ENCODE peak calls at places on chromosome 12, in five cellular contexts. One of them, this sample, is unnamed.

GRCh38 chr12:69550951-69551350 is 34.3 kb upstream of the CCT2 start:
- DNase-seq in A549: no peak
- DNase-seq in cardiac fibroblast: no peak
- DNase-seq in heart left ventricle: no peak
- DNase-seq in suprapubic skin: no peak
- DNase-seq in this sample: no peak

GRCh38 chr12:80818878-80819277 is 102.2 kb downstream of the MYF5 start:
- DNase-seq in A549: no peak
- DNase-seq in cardiac fibroblast: no peak
- DNase-seq in heart left ventricle: no peak
- DNase-seq in suprapubic skin: no peak
- DNase-seq in this sample: no peak

GRCh38 chr12:91226-91625 is 24.7 kb downstream of the IQSEC3 start:
- DNase-seq in A549: no peak
- DNase-seq in cardiac fibroblast: no peak
- DNase-seq in heart left ventricle: no peak
- DNase-seq in suprapubic skin: no peak
- DNase-seq in this sample: no peak

GRCh38 chr12:989051-989450 is 2.0 kb upstream of the ERC1 start:
- DNase-seq in A549: no peak
- DNase-seq in cardiac fibroblast: no peak
- DNase-seq in heart left ventricle: no peak
- DNase-seq in suprapubic skin: no peak
- DNase-seq in this sample: no peak

GRCh38 chr12:24380122-24380521 is 430.7 kb upstream of the SOX5 start:
- DNase-seq in A549: no peak
- DNase-seq in cardiac fibroblast: no peak
- DNase-seq in heart left ventricle: no peak
- DNase-seq in suprapubic skin: no peak
- DNase-seq in this sample: no peak

GRCh38 chr12:11732023-11732422 is 82.5 kb downstream of the ETV6 start:
- DNase-seq in A549: no peak
- DNase-seq in cardiac fibroblast: no peak
- DNase-seq in heart left ventricle: no peak
- DNase-seq in suprapubic skin: no peak
- DNase-seq in this sample: no peak

GRCh38 chr12:45231515-45232145 is 15.7 kb downstream of the ANO6 start:
- DNase-seq in A549: no peak
- DNase-seq in cardiac fibroblast: peak
- DNase-seq in heart left ventricle: no peak
- DNase-seq in suprapubic skin: no peak
- DNase-seq in this sample: peak

GRCh38 chr12:112964067-112964670 is 14.2 kb upstream of the OAS2 start:
- DNase-seq in A549: no peak
- DNase-seq in cardiac fibroblast: no peak
- DNase-seq in heart left ventricle: no peak
- DNase-seq in suprapubic skin: no peak
- DNase-seq in this sample: no peak

GRCh38 chr12:75850751-75851462 is 180.7 kb downstream of the PHLDA1 start:
- DNase-seq in A549: peak
- DNase-seq in cardiac fibroblast: peak
- DNase-seq in heart left ventricle: no peak
- DNase-seq in suprapubic skin: no peak
- DNase-seq in this sample: peak

GRCh38 chr12:82415402-82415801 is 57.1 kb downstream of the METTL25 start:
- DNase-seq in A549: no peak
- DNase-seq in cardiac fibroblast: no peak
- DNase-seq in heart left ventricle: no peak
- DNase-seq in suprapubic skin: no peak
- DNase-seq in this sample: no peak

GRCh38 chr12:123801573-123802178 is 39.6 kb downstream of the DNAH10 start:
- DNase-seq in A549: peak
- DNase-seq in cardiac fibroblast: peak
- DNase-seq in heart left ventricle: no peak
- DNase-seq in suprapubic skin: no peak
- DNase-seq in this sample: peak

GRCh38 chr12:92041742-92042141 is 103.9 kb downstream of the BTG1 start:
- DNase-seq in A549: no peak
- DNase-seq in cardiac fibroblast: no peak
- DNase-seq in heart left ventricle: no peak
- DNase-seq in suprapubic skin: no peak
- DNase-seq in this sample: no peak

GRCh38 chr12:86660488-86661171 is 404.4 kb upstream of the MGAT4C start:
- DNase-seq in A549: peak
- DNase-seq in cardiac fibroblast: peak
- DNase-seq in heart left ventricle: no peak
- DNase-seq in suprapubic skin: no peak
- DNase-seq in this sample: peak

DNA sequence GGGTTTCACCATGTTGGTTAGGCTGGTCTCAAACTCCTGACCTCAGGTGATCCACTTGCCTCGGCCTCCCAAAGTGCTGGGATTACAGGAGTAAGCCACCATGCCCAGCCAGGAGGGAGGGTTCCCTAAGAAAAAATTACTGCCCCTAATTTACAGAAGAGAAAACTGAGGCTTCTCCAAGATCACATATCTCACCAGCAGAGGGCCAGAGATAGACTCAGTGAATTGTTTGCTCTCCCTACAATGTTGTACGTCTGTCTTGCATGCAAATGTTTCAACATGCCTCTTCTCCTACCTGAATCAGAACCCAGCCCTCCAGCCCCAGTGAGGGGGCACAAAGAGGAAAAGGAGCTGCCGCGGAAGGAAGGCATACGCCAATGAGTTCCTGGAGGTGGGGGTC is 48.3 kb upstream of the TMEM263 start:
- DNase-seq in A549: no peak
- DNase-seq in cardiac fibroblast: no peak
- DNase-seq in heart left ventricle: no peak
- DNase-seq in suprapubic skin: no peak
- DNase-seq in this sample: no peak
- TF ChIP-seq CTCF in A549: no peak
- TF ChIP-seq CTCF in cardiac fibroblast: no peak
- TF ChIP-seq CTCF in heart left ventricle: no peak
- TF ChIP-seq CTCF in suprapubic skin: no peak
- TF ChIP-seq CTCF in this sample: no peak

DNA sequence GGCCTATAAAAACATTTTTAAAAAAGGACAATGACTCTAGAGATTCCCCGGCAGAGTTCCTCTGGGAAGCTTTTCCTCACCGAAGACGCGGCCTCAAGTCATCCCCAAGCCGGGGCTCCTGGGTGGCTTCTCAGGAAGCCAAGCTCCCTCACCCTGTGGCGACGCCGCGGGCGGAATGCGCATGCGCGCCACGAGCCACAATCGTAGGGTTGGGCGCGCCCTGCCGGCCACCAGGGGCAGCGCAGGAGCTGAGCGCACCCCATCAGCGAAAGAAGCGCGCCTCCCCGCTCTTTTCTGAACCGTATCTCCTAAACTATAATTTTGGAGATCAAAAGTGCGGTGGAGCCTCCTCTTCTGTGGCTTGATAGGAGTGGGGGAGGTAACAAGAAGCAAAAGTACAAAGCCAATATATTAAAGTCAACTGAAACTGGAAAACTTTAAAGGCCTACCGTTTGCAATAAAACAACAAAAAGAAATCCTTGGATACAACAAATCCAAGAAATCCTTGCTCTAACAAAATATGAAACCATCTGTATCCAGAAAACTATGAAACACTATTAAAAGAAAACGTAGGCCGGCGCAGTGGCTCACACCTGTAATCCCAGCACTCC is 17.4 kb upstream of the CHFR start:
- DNase-seq in A549: no peak
- DNase-seq in cardiac fibroblast: peak
- DNase-seq in heart left ventricle: peak
- DNase-seq in suprapubic skin: peak
- DNase-seq in this sample: peak
- TF ChIP-seq CTCF in A549: no peak
- TF ChIP-seq CTCF in cardiac fibroblast: peak
- TF ChIP-seq CTCF in heart left ventricle: peak
- TF ChIP-seq CTCF in suprapubic skin: peak
- TF ChIP-seq CTCF in this sample: peak

DNA sequence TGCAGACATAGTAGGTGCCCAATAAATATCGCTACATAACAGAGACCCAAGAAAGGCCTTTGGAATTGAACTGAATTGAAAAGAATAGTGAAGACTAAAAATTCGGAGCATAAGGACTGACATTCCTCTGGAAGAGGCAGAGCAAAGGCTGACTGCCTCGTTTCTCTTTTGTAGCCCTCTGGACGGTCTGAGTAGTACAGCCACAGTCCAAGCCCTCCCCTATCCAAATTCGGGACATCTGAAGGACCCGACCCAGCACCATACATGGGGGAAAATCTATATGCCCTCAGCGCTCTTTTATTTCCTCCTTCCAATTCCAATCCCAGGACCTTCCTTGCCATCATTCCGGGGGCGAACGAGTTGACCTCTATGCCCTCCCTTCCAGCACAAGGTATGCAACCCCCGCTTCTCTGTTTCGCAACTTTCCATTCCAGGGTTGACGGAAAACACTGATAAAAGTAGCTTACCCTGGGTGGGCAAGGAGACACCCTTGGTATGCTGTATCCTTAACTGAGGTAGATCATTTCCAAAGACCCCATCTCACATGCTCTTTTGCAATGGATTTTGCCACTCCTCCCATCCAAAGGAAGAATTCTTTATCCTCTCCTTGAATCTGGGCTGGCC is 127.4 kb upstream of the MAP1LC3B2 start:
- DNase-seq in A549: no peak
- DNase-seq in cardiac fibroblast: no peak
- DNase-seq in heart left ventricle: no peak
- DNase-seq in suprapubic skin: no peak
- DNase-seq in this sample: no peak
- TF ChIP-seq CTCF in A549: no peak
- TF ChIP-seq CTCF in cardiac fibroblast: no peak
- TF ChIP-seq CTCF in heart left ventricle: no peak
- TF ChIP-seq CTCF in suprapubic skin: no peak
- TF ChIP-seq CTCF in this sample: no peak

GRCh38 chr12:53036802-53037201 is 13.1 kb upstream of the TNS2 start:
- DNase-seq in A549: no peak
- DNase-seq in cardiac fibroblast: no peak
- DNase-seq in heart left ventricle: no peak
- DNase-seq in suprapubic skin: no peak
- DNase-seq in this sample: no peak

GRCh38 chr12:53034459-53034858 is 15.4 kb upstream of the TNS2 start:
- DNase-seq in A549: no peak
- DNase-seq in cardiac fibroblast: no peak
- DNase-seq in heart left ventricle: no peak
- DNase-seq in suprapubic skin: no peak
- DNase-seq in this sample: no peak

DNA sequence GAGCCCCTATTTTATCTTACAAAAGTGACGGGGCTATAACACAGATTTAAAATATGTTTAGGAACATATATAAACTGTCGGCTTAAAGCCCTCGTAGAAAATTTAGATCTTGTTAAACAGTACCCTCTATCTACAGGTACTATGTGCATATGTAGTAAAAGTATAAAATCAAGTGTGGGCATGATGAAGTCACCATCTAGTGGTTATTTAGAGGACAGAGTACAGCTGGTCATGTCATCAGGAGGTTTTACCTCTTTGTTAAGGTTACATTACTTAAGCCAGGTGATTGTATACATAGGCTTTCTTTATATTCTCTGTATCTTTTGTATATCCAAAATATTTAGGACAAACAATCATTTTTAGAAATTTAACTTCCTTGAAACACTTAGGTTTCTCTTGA is 18.2 kb upstream of the TNS2 start:
- DNase-seq in A549: no peak
- DNase-seq in cardiac fibroblast: no peak
- DNase-seq in heart left ventricle: no peak
- DNase-seq in suprapubic skin: no peak
- DNase-seq in this sample: no peak
- TF ChIP-seq CTCF in A549: peak
- TF ChIP-seq CTCF in cardiac fibroblast: no peak
- TF ChIP-seq CTCF in heart left ventricle: no peak
- TF ChIP-seq CTCF in suprapubic skin: no peak
- TF ChIP-seq CTCF in this sample: no peak